ENCODE peak calls at places on chromosomes 3 and 15, in nine cellular contexts. One of them, this sample, is unnamed.

GRCh38 chr3:42501321-42501680 is 1.1 kb upstream of the VIPR1 start:
- DNase-seq in A549: no peak
- DNase-seq in SK-N-SH: peak; percentile 44
- DNase-seq in H1: no peak
- DNase-seq in ovary: no peak
- DNase-seq in stomach: peak; percentile 25
- DNase-seq in tibial nerve: no peak
- DNase-seq in GM12878: no peak
- DNase-seq in suprapubic skin: peak; percentile 74
- DNase-seq in this sample: peak; percentile 10

GRCh38 chr3:197458179-197458707 is 97.5 kb downstream of the BDH1 start:
- DNase-seq in A549: peak; percentile 53
- DNase-seq in SK-N-SH: peak; percentile 58
- DNase-seq in H1: no peak
- DNase-seq in ovary: no peak
- DNase-seq in stomach: peak; percentile 45
- DNase-seq in tibial nerve: no peak
- DNase-seq in GM12878: no peak
- DNase-seq in suprapubic skin: no peak
- DNase-seq in this sample: peak; percentile 60

GRCh38 chr15:42220216-42220615 is 12.1 kb upstream of the VPS39 start:
- DNase-seq in A549: no peak
- DNase-seq in SK-N-SH: no peak
- DNase-seq in H1: no peak
- DNase-seq in ovary: no peak
- DNase-seq in stomach: no peak
- DNase-seq in tibial nerve: no peak
- DNase-seq in GM12878: no peak
- DNase-seq in suprapubic skin: no peak
- DNase-seq in this sample: no peak

GRCh38 chr3:150956376-150956775 is 16.2 kb downstream of the CLRN1 start:
- DNase-seq in A549: no peak
- DNase-seq in SK-N-SH: no peak
- DNase-seq in H1: no peak
- DNase-seq in ovary: no peak
- DNase-seq in stomach: no peak
- DNase-seq in tibial nerve: no peak
- DNase-seq in GM12878: no peak
- DNase-seq in suprapubic skin: no peak
- DNase-seq in this sample: no peak

GRCh38 chr3:177237206-177237605 is 39.9 kb upstream of the TBL1XR1 start:
- DNase-seq in A549: no peak
- DNase-seq in SK-N-SH: no peak
- DNase-seq in H1: no peak
- DNase-seq in ovary: no peak
- DNase-seq in stomach: no peak
- DNase-seq in tibial nerve: no peak
- DNase-seq in GM12878: no peak
- DNase-seq in suprapubic skin: no peak
- DNase-seq in this sample: peak; percentile 56

GRCh38 chr3:66133853-66134445 is 86.9 kb upstream of the SLC25A26 start:
- DNase-seq in A549: no peak
- DNase-seq in SK-N-SH: no peak
- DNase-seq in H1: no peak
- DNase-seq in ovary: no peak
- DNase-seq in stomach: no peak
- DNase-seq in tibial nerve: no peak
- DNase-seq in GM12878: no peak
- DNase-seq in suprapubic skin: no peak
- DNase-seq in this sample: no peak

GRCh38 chr3:114043205-114043604 is 13.1 kb downstream of the CCDC191 start:
- DNase-seq in A549: no peak
- DNase-seq in SK-N-SH: no peak
- DNase-seq in H1: no peak
- DNase-seq in ovary: no peak
- DNase-seq in stomach: no peak
- DNase-seq in tibial nerve: no peak
- DNase-seq in GM12878: no peak
- DNase-seq in suprapubic skin: no peak
- DNase-seq in this sample: no peak

GRCh38 chr3:12960497-12960896 is 112.7 kb downstream of the IQSEC1 start:
- DNase-seq in A549: no peak
- DNase-seq in SK-N-SH: no peak
- DNase-seq in H1: no peak
- DNase-seq in ovary: no peak
- DNase-seq in stomach: no peak
- DNase-seq in tibial nerve: no peak
- DNase-seq in GM12878: no peak
- DNase-seq in suprapubic skin: no peak
- DNase-seq in this sample: no peak

GRCh38 chr3:43765417-43766030 is 74.8 kb downstream of the ABHD5 start:
- DNase-seq in A549: no peak
- DNase-seq in SK-N-SH: no peak
- DNase-seq in H1: no peak
- DNase-seq in ovary: no peak
- DNase-seq in stomach: no peak
- DNase-seq in tibial nerve: peak; percentile 51
- DNase-seq in GM12878: no peak
- DNase-seq in suprapubic skin: no peak
- DNase-seq in this sample: no peak

GRCh38 chr3:106421928-106422327 is 553.1 kb upstream of the CBLB start:
- DNase-seq in A549: no peak
- DNase-seq in SK-N-SH: no peak
- DNase-seq in H1: no peak
- DNase-seq in ovary: no peak
- DNase-seq in stomach: no peak
- DNase-seq in tibial nerve: no peak
- DNase-seq in GM12878: no peak
- DNase-seq in suprapubic skin: no peak
- DNase-seq in this sample: no peak

GRCh38 chr15:48653216-48653615 is 7.7 kb upstream of the FBN1 start:
- DNase-seq in A549: no peak
- DNase-seq in SK-N-SH: no peak
- DNase-seq in H1: no peak
- DNase-seq in ovary: no peak
- DNase-seq in stomach: no peak
- DNase-seq in tibial nerve: no peak
- DNase-seq in GM12878: no peak
- DNase-seq in suprapubic skin: no peak
- DNase-seq in this sample: no peak
- TF ChIP-seq EP300 in A549: no peak
- TF ChIP-seq EP300 in SK-N-SH: no peak
- TF ChIP-seq EP300 in H1: no peak
- TF ChIP-seq EP300 in ovary: no peak
- TF ChIP-seq EP300 in stomach: no peak
- TF ChIP-seq EP300 in tibial nerve: no peak
- TF ChIP-seq EP300 in GM12878: no peak
- TF ChIP-seq EP300 in suprapubic skin: no peak
- TF ChIP-seq EP300 in this sample: no peak

GRCh38 chr3:120449701-120450216 is 1.0 kb downstream of the FSTL1 start:
- DNase-seq in A549: peak; percentile 24
- DNase-seq in SK-N-SH: peak; percentile 22
- DNase-seq in H1: no peak
- DNase-seq in ovary: no peak
- DNase-seq in stomach: no peak
- DNase-seq in tibial nerve: peak; percentile 56
- DNase-seq in GM12878: no peak
- DNase-seq in suprapubic skin: no peak
- DNase-seq in this sample: no peak
- TF ChIP-seq EP300 in A549: no peak
- TF ChIP-seq EP300 in SK-N-SH: no peak
- TF ChIP-seq EP300 in H1: no peak
- TF ChIP-seq EP300 in ovary: no peak
- TF ChIP-seq EP300 in stomach: no peak
- TF ChIP-seq EP300 in tibial nerve: no peak
- TF ChIP-seq EP300 in GM12878: no peak
- TF ChIP-seq EP300 in suprapubic skin: no peak
- TF ChIP-seq EP300 in this sample: no peak

GRCh38 chr15:40428183-40428582 is 12.6 kb upstream of the BAHD1 start:
- DNase-seq in A549: no peak
- DNase-seq in SK-N-SH: no peak
- DNase-seq in H1: no peak
- DNase-seq in ovary: no peak
- DNase-seq in stomach: no peak
- DNase-seq in tibial nerve: no peak
- DNase-seq in GM12878: no peak
- DNase-seq in suprapubic skin: no peak
- DNase-seq in this sample: no peak
- TF ChIP-seq EP300 in A549: no peak
- TF ChIP-seq EP300 in SK-N-SH: no peak
- TF ChIP-seq EP300 in H1: no peak
- TF ChIP-seq EP300 in ovary: no peak
- TF ChIP-seq EP300 in stomach: no peak
- TF ChIP-seq EP300 in tibial nerve: no peak
- TF ChIP-seq EP300 in GM12878: no peak
- TF ChIP-seq EP300 in suprapubic skin: no peak
- TF ChIP-seq EP300 in this sample: no peak

DNA sequence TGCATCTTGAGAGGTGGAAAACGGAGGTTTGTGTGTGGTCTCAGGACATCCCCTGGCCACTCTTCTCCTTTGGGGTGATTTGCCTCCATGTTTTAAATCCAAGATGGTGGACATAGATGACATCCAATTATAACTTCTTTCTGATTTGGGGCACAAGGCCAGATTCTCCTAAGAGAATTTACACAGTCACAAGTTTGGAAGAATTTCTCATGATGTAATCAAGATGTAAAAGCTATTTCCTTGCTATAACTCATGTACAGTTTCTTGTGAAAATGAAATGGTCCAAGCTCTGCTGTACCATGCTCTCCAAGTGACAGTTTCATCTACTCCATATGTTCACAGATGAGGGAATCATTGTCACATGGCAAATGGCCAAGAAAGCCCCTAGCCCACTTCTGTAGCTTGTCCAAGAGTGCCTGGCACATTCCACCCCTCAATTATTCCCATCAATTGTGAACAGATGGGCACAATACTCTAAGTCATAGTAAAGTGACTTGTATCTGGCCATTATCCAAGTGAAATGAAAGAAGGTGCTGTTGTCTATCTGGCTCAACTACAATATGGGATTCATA is 134.6 kb upstream of the ROPN1 start:
- DNase-seq in A549: no peak
- DNase-seq in SK-N-SH: peak; percentile 30
- DNase-seq in H1: no peak
- DNase-seq in ovary: no peak
- DNase-seq in stomach: no peak
- DNase-seq in tibial nerve: no peak
- DNase-seq in GM12878: no peak
- DNase-seq in suprapubic skin: no peak
- DNase-seq in this sample: no peak
- TF ChIP-seq EP300 in A549: no peak
- TF ChIP-seq EP300 in SK-N-SH: peak; percentile 57
- TF ChIP-seq EP300 in H1: no peak
- TF ChIP-seq EP300 in ovary: no peak
- TF ChIP-seq EP300 in stomach: no peak
- TF ChIP-seq EP300 in tibial nerve: no peak
- TF ChIP-seq EP300 in GM12878: no peak
- TF ChIP-seq EP300 in suprapubic skin: no peak
- TF ChIP-seq EP300 in this sample: no peak

GRCh38 chr3:147881933-147882332 is 472.8 kb downstream of the ZIC1 start:
- DNase-seq in A549: no peak
- DNase-seq in SK-N-SH: no peak
- DNase-seq in H1: no peak
- DNase-seq in ovary: no peak
- DNase-seq in stomach: no peak
- DNase-seq in tibial nerve: no peak
- DNase-seq in GM12878: no peak
- DNase-seq in suprapubic skin: no peak
- DNase-seq in this sample: no peak
- TF ChIP-seq EP300 in A549: no peak
- TF ChIP-seq EP300 in SK-N-SH: no peak
- TF ChIP-seq EP300 in H1: no peak
- TF ChIP-seq EP300 in ovary: no peak
- TF ChIP-seq EP300 in stomach: no peak
- TF ChIP-seq EP300 in tibial nerve: no peak
- TF ChIP-seq EP300 in GM12878: no peak
- TF ChIP-seq EP300 in suprapubic skin: no peak
- TF ChIP-seq EP300 in this sample: no peak

GRCh38 chr3:183699238-183699947 is 1.8 kb downstream of the YEATS2 start:
- DNase-seq in A549: no peak
- DNase-seq in SK-N-SH: no peak
- DNase-seq in H1: no peak
- DNase-seq in ovary: no peak
- DNase-seq in stomach: no peak
- DNase-seq in tibial nerve: no peak
- DNase-seq in GM12878: no peak
- DNase-seq in suprapubic skin: no peak
- DNase-seq in this sample: peak; percentile 38
- TF ChIP-seq EP300 in A549: no peak
- TF ChIP-seq EP300 in SK-N-SH: no peak
- TF ChIP-seq EP300 in H1: no peak
- TF ChIP-seq EP300 in ovary: no peak
- TF ChIP-seq EP300 in stomach: no peak
- TF ChIP-seq EP300 in tibial nerve: no peak
- TF ChIP-seq EP300 in GM12878: no peak
- TF ChIP-seq EP300 in suprapubic skin: no peak
- TF ChIP-seq EP300 in this sample: no peak

GRCh38 chr15:74614744-74615312 is 808 bp upstream of the CLK3 start:
- DNase-seq in A549: no peak
- DNase-seq in SK-N-SH: peak; percentile 71
- DNase-seq in H1: no peak
- DNase-seq in ovary: peak; percentile 91
- DNase-seq in stomach: peak; percentile 84
- DNase-seq in tibial nerve: peak; percentile 69
- DNase-seq in GM12878: peak; percentile 62
- DNase-seq in suprapubic skin: peak; percentile 88
- DNase-seq in this sample: peak; percentile 90
- TF ChIP-seq EP300 in A549: no peak
- TF ChIP-seq EP300 in SK-N-SH: no peak
- TF ChIP-seq EP300 in H1: no peak
- TF ChIP-seq EP300 in ovary: no peak
- TF ChIP-seq EP300 in stomach: no peak
- TF ChIP-seq EP300 in tibial nerve: no peak
- TF ChIP-seq EP300 in GM12878: no peak
- TF ChIP-seq EP300 in suprapubic skin: no peak
- TF ChIP-seq EP300 in this sample: no peak

DNA sequence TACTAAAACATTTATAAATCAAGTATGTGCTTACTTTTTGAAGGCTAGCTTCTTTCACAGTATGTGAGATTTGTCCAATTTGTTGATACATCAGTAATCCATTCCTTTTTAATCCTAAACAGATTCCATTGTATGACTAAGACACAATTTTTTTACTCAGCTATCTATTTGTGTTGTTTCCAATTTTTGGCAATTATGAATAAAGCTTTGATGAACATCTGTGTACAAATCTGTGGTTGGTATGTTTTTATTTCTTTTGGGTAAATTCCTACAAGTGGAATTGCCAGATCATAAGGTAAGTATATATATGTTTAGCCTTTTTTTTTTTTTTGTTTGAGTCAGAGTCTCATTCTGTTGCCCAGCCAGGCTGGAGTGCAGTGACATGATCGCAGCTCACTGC is 56.2 kb upstream of the VEPH1 start:
- DNase-seq in A549: no peak
- DNase-seq in SK-N-SH: no peak
- DNase-seq in H1: no peak
- DNase-seq in ovary: no peak
- DNase-seq in stomach: no peak
- DNase-seq in tibial nerve: no peak
- DNase-seq in GM12878: no peak
- DNase-seq in suprapubic skin: no peak
- DNase-seq in this sample: no peak
- TF ChIP-seq EP300 in A549: no peak
- TF ChIP-seq EP300 in SK-N-SH: no peak
- TF ChIP-seq EP300 in H1: no peak
- TF ChIP-seq EP300 in ovary: no peak
- TF ChIP-seq EP300 in stomach: no peak
- TF ChIP-seq EP300 in tibial nerve: no peak
- TF ChIP-seq EP300 in GM12878: no peak
- TF ChIP-seq EP300 in suprapubic skin: no peak
- TF ChIP-seq EP300 in this sample: no peak